ENCODE peak calls at places on chromosomes 4 and X, in four cellular contexts. L is fibroblast of mammary gland, H is endothelial cell, S is HFF-Myc. Z is an unnamed sample.

GRCh38 chrX:42704454-42704853 is 73.5 kb downstream of the PPP1R2C start:
- DNase-seq in H (no peak), S (peak), L (peak), Z (no peak)

GRCh38 chr4:7503597-7503996 is 68.9 kb upstream of the PSAPL1 start:
- DNase-seq in L (no peak), S (no peak), H (no peak), Z (no peak)

GRCh38 chr4:13988347-13989265 is 361.1 kb upstream of the BOD1L1 start:
- DNase-seq in S (no peak), H (no peak), L (peak), Z (no peak)

GRCh38 chrX:48802089-48802812 is 384 bp downstream of the HDAC6 start:
- DNase-seq in L (peak), S (peak), H (peak), Z (peak)

GRCh38 chrX:133575501-133575900 is 160.2 kb upstream of the GPC4 start:
- DNase-seq in S (no peak), L (no peak), H (no peak), Z (no peak)

GRCh38 chr4:185280608-185281007 is 71.2 kb downstream of the SNX25 start:
- DNase-seq in L (no peak), S (no peak), H (no peak), Z (no peak)

GRCh38 chrX:10633722-10634121 is 13.3 kb upstream of the MID1 start:
- DNase-seq in S (peak), L (peak), H (no peak), Z (no peak)

GRCh38 chr4:184385705-184386141 is 88.6 kb downstream of the IRF2 start:
- DNase-seq in H (no peak), L (no peak), S (no peak), Z (no peak)

GRCh38 chrX:154802838-154803410 is 2.4 kb downstream of the MPP1 start:
- DNase-seq in S (no peak), L (no peak), H (no peak), Z (no peak)

GRCh38 chr4:33715996-33716395 is 2528.3 kb downstream of the ARAP2 start:
- DNase-seq in S (peak), H (no peak), L (peak), Z (no peak)

GRCh38 chr4:8525383-8526120 is 54.6 kb upstream of the GPR78 start:
- DNase-seq in L (no peak), S (no peak), H (no peak), Z (no peak)

GRCh38 chr4:6416518-6417286 is 55.7 kb downstream of the PPP2R2C start:
- DNase-seq in S (no peak), H (no peak), L (no peak), Z (no peak)

GRCh38 chr4:77917075-77917474 is 54.4 kb downstream of the MRPL1 start:
- DNase-seq in H (no peak), S (no peak), L (no peak), Z (no peak)

GRCh38 chr4:168674077-168674747 is 177.4 kb downstream of the PALLD start:
- DNase-seq in S (no peak), H (no peak), L (peak), Z (no peak)

GRCh38 chr4:6777636-6778281 is 4.8 kb upstream of the KIAA0232 start:
- DNase-seq in H (no peak), L (no peak), S (no peak), Z (no peak)

GRCh38 chrX:34546366-34546765 is 110.7 kb downstream of the TMEM47 start:
- DNase-seq in H (no peak), S (no peak), L (peak), Z (no peak)

GRCh38 chrX:35288657-35289056 is 346.1 kb downstream of the FAM47B start:
- DNase-seq in L (no peak), H (no peak), S (no peak), Z (no peak)

GRCh38 chr4:133483600-133484246 is 334.6 kb downstream of the PCDH10 start:
- DNase-seq in H (peak), S (no peak), L (peak), Z (no peak)

GRCh38 chr4:30959781-30960485 is 239.8 kb downstream of the PCDH7 start:
- DNase-seq in L (no peak), H (no peak), S (no peak), Z (no peak)

GRCh38 chr4:106530816-106531215 is 162.2 kb upstream of the GIMD1 start:
- DNase-seq in H (no peak), S (no peak), L (peak), Z (no peak)

GRCh38 chr4:106529348-106530033 is 160.9 kb upstream of the GIMD1 start:
- DNase-seq in H (no peak), S (no peak), L (peak), Z (no peak)

GRCh38 chr4:106530034-106530361 is 161.4 kb upstream of the GIMD1 start:
- DNase-seq in L (peak), S (no peak), H (no peak), Z (no peak)
- TF ChIP-seq CTCF in L (no peak), S (no peak), H (no peak), Z (no peak)

DNA sequence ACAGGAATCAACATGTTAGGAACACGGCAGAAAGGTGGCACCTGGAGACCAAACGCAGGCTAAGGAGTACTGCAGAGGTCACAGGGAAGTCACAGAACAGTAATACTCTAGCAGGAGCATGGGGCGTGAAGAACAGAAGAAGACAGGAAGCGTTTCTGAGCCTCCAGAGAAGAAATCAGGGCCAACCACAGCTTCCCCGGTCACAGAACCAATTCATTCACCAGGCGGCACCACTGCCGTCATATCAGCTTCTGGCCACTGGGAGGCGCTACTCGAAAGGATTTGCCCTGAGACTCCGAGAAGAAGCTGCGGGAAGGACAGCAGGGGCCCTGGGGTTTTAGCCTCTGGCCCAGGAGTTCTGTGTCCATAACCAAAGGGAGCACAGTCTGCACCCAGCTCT is 78.0 kb upstream of the DRD5 start:
- DNase-seq in H (peak), L (peak), S (no peak), Z (peak)
- TF ChIP-seq CTCF in H (peak), L (peak), S (peak), Z (peak)

GRCh38 chr4:83456184-83456501 is 285 bp downstream of the MRPS18C start:
- DNase-seq in L (no peak), H (no peak), S (no peak), Z (no peak)

GRCh38 chr4:83454626-83455025 is 997 bp downstream of the HELQ start:
- DNase-seq in S (no peak), L (peak), H (no peak), Z (no peak)

GRCh38 chr4:83455300-83456183 is at the start of the genes HELQ and MRPS18C:
- DNase-seq in S (peak), L (peak), H (peak), Z (peak)
- TF ChIP-seq CTCF in S (no peak), L (peak), H (no peak), Z (no peak)

GRCh38 chrX:119573222-119573621 is 1.1 kb upstream of the UBE2A start:
- DNase-seq in S (no peak), L (no peak), H (no peak), Z (no peak)

GRCh38 chrX:119573840-119574393 is 446 bp upstream of the UBE2A start:
- DNase-seq in H (peak), L (peak), S (no peak), Z (no peak)

GRCh38 chrX:119570351-119570835 is 4.0 kb upstream of the UBE2A start:
- DNase-seq in S (no peak), H (no peak), L (no peak), Z (no peak)

GRCh38 chrX:119579414-119579813 is 5.1 kb downstream of the UBE2A start:
- DNase-seq in H (no peak), L (no peak), S (no peak), Z (no peak)

DNA sequence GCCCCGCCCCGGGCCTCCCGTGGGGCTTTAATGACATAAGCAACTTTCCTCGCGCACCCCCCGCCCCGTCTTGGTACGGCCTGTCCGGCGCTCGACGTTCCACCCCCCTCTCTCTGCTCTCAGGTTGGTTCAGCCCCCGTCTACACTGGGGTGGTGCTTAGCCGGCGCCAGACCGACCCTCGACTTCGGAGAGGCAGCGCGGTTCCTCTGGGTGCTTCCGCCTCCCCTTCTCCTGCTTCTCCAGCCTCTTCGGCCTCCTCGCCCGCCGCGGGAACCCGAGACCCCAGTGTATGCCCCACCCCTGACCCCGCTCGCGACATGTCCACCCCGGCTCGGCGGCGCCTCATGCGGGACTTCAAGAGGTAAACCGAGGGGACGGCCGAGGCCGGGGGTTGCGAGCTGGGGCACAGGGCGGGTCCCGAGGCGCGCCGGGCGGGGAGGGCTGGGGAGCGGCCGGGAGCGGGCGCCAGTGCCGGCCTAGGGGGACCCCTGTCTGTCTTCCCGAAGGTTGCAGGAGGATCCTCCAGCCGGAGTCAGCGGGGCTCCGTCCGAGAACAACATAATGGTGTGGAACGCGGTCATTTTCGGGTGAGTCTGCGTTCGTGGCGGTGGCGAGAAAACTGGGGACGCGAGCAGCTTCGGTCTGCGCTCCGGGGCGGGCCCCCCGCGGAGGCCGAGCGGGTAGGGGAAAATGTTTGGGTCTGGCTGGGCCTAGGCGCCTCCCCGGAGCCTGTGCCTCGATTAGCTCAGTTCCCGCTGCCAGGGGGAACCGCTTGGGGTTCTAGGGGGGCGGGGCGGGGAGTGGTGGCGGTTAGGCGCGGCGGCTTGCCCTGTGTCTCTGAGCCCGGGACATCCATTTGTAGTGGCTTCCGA is at the start of gene UBE2A:
- DNase-seq in S (peak), H (peak), L (peak), Z (peak)
- TF ChIP-seq CTCF in S (peak), H (peak), L (no peak), Z (peak)

DNA sequence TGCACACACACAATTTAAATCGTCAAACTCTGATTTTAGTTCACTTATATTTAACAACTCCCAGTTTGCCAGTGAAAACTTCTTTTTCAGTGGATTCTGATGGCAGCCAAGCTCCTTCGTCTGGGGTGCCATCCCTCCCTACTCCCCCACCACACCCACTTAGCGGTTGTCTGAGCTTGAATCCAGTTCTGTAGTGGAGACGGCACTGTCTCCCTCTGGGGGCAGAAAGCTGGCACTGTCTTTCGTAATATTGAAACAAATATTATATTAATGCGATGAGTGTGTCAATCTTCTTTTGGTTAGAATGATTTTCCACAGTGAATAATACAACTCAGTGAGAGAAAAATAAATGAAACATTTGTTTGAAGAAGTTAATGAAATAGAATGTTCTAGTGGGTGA is 5.4 kb downstream of the MEPE start:
- DNase-seq in S (no peak), H (no peak), L (peak), Z (no peak)
- TF ChIP-seq CTCF in S (peak), H (peak), L (peak), Z (peak)

DNA sequence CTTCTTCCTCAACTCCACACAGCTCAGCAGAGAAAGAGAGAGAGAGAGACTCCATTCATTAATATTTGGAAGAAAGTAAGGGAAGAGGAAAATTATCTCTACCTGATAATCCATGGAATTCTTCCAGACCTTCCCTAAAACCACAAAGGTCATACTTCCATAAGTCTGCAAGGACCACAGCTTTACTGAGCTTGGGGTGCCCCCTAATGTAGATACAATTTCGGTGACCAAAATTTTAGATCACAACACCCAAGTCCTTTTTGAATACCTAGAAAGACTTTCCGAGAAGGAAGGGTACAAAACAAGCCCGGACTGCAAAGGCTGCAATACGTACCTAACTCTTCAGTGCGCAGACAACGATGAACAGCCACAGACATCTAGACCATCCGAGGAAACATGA is 523.9 kb downstream of the GLUD2 start:
- DNase-seq in H (no peak), L (peak), S (no peak), Z (no peak)
- TF ChIP-seq CTCF in H (no peak), L (no peak), S (no peak), Z (no peak)

DNA sequence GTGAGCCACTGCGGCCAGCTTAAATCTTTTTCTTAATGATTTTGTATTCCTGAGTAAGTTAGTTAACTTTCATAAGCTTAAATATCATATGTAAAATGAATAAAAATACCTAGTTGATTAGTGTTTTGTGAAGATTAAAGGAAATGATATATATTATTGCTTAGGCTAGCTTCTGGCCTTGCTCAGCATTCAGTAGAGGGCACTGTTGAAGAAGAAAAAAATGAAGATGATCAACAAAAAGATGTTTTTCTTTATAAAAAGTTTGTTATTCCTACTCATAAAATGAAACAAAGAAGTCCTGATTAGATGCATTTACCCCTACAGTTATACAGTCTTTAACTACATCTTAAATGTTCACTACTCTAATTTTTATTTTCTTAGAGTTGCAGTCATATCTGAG is 797.7 kb downstream of the RAPGEF2 start:
- DNase-seq in H (no peak), S (no peak), L (no peak), Z (no peak)
- TF ChIP-seq CTCF in H (no peak), S (no peak), L (no peak), Z (no peak)

GRCh38 chrX:85052636-85053343 is 49.1 kb downstream of the APOOL start:
- DNase-seq in L (peak), H (no peak), S (peak), Z (no peak)
- TF ChIP-seq CTCF in L (peak), H (no peak), S (peak), Z (peak)

GRCh38 chr4:82578935-82579334 is 17.1 kb upstream of the TMEM150C start:
- DNase-seq in L (peak), H (no peak), S (no peak), Z (no peak)
- TF ChIP-seq CTCF in L (peak), H (peak), S (peak), Z (peak)